ENCODE peak calls at places on chromosomes 13 and 19, in eight cellular contexts. One of them, this sample, is unnamed.

GRCh38 chr13:30274083-30274482 is 33.3 kb downstream of the KATNAL1 start:
- DNase-seq in adrenal gland: no peak
- DNase-seq in suprapubic skin: no peak
- DNase-seq in aorta: no peak
- DNase-seq in brain microvascular endothelial cell: no peak
- DNase-seq in foreskin keratinocyte: no peak
- DNase-seq in thoracic aorta: no peak
- DNase-seq in CD4-positive, alpha-beta T cell: no peak
- DNase-seq in this sample: no peak

GRCh38 chr19:18995804-18996241 is 37.5 kb downstream of the SUGP2 start:
- DNase-seq in suprapubic skin: no peak
- DNase-seq in foreskin keratinocyte: peak
- DNase-seq in CD4-positive, alpha-beta T cell: no peak
- DNase-seq in aorta: peak
- DNase-seq in brain microvascular endothelial cell: peak
- DNase-seq in adrenal gland: peak
- DNase-seq in thoracic aorta: no peak
- DNase-seq in this sample: peak

GRCh38 chr13:43356566-43356965 is 333.2 kb downstream of the DNAJC15 start:
- DNase-seq in adrenal gland: no peak
- DNase-seq in foreskin keratinocyte: peak
- DNase-seq in thoracic aorta: no peak
- DNase-seq in brain microvascular endothelial cell: no peak
- DNase-seq in CD4-positive, alpha-beta T cell: no peak
- DNase-seq in aorta: no peak
- DNase-seq in suprapubic skin: no peak
- DNase-seq in this sample: no peak

GRCh38 chr19:13817615-13818371 is 22.6 kb downstream of the ZSWIM4 start:
- DNase-seq in suprapubic skin: peak
- DNase-seq in thoracic aorta: no peak
- DNase-seq in foreskin keratinocyte: no peak
- DNase-seq in aorta: no peak
- DNase-seq in adrenal gland: no peak
- DNase-seq in CD4-positive, alpha-beta T cell: no peak
- DNase-seq in brain microvascular endothelial cell: no peak
- DNase-seq in this sample: no peak

GRCh38 chr19:34217952-34218817 is 36.2 kb upstream of the GARRE1 start:
- DNase-seq in aorta: no peak
- DNase-seq in foreskin keratinocyte: peak
- DNase-seq in brain microvascular endothelial cell: peak
- DNase-seq in thoracic aorta: no peak
- DNase-seq in CD4-positive, alpha-beta T cell: peak
- DNase-seq in adrenal gland: no peak
- DNase-seq in suprapubic skin: no peak
- DNase-seq in this sample: no peak

GRCh38 chr13:91264484-91264883 is 83.0 kb upstream of the MIR17HG start:
- DNase-seq in thoracic aorta: no peak
- DNase-seq in adrenal gland: no peak
- DNase-seq in aorta: no peak
- DNase-seq in brain microvascular endothelial cell: no peak
- DNase-seq in suprapubic skin: no peak
- DNase-seq in foreskin keratinocyte: no peak
- DNase-seq in CD4-positive, alpha-beta T cell: no peak
- DNase-seq in this sample: no peak

GRCh38 chr19:6032827-6033226 is 54.9 kb upstream of the RANBP3 start:
- DNase-seq in aorta: no peak
- DNase-seq in brain microvascular endothelial cell: no peak
- DNase-seq in foreskin keratinocyte: no peak
- DNase-seq in adrenal gland: no peak
- DNase-seq in suprapubic skin: no peak
- DNase-seq in CD4-positive, alpha-beta T cell: no peak
- DNase-seq in thoracic aorta: no peak
- DNase-seq in this sample: no peak

GRCh38 chr19:49595006-49595818 is 4.2 kb downstream of the PRR12 start:
- DNase-seq in thoracic aorta: no peak
- DNase-seq in adrenal gland: no peak
- DNase-seq in brain microvascular endothelial cell: no peak
- DNase-seq in foreskin keratinocyte: no peak
- DNase-seq in aorta: no peak
- DNase-seq in suprapubic skin: no peak
- DNase-seq in CD4-positive, alpha-beta T cell: no peak
- DNase-seq in this sample: no peak

GRCh38 chr13:50766043-50766442 is 77.4 kb downstream of the DLEU7 start:
- DNase-seq in brain microvascular endothelial cell: no peak
- DNase-seq in aorta: no peak
- DNase-seq in adrenal gland: no peak
- DNase-seq in thoracic aorta: no peak
- DNase-seq in foreskin keratinocyte: peak
- DNase-seq in CD4-positive, alpha-beta T cell: no peak
- DNase-seq in suprapubic skin: no peak
- DNase-seq in this sample: peak

GRCh38 chr19:37127999-37128820 is 44.3 kb downstream of the ZNF585A start:
- DNase-seq in thoracic aorta: no peak
- DNase-seq in adrenal gland: no peak
- DNase-seq in suprapubic skin: no peak
- DNase-seq in foreskin keratinocyte: no peak
- DNase-seq in brain microvascular endothelial cell: no peak
- DNase-seq in aorta: no peak
- DNase-seq in CD4-positive, alpha-beta T cell: no peak
- DNase-seq in this sample: no peak

GRCh38 chr19:54302252-54302651 is 10.7 kb downstream of the LILRA5 start:
- DNase-seq in adrenal gland: no peak
- DNase-seq in suprapubic skin: peak
- DNase-seq in foreskin keratinocyte: no peak
- DNase-seq in thoracic aorta: no peak
- DNase-seq in brain microvascular endothelial cell: no peak
- DNase-seq in aorta: no peak
- DNase-seq in CD4-positive, alpha-beta T cell: no peak
- DNase-seq in this sample: no peak

GRCh38 chr13:50908371-50908770 is 1.2 kb upstream of the RNASEH2B start:
- DNase-seq in suprapubic skin: no peak
- DNase-seq in aorta: no peak
- DNase-seq in CD4-positive, alpha-beta T cell: no peak
- DNase-seq in foreskin keratinocyte: no peak
- DNase-seq in adrenal gland: no peak
- DNase-seq in brain microvascular endothelial cell: no peak
- DNase-seq in thoracic aorta: no peak
- DNase-seq in this sample: no peak

GRCh38 chr19:29641597-29641996 is 23.7 kb upstream of the PLEKHF1 start:
- DNase-seq in thoracic aorta: no peak
- DNase-seq in suprapubic skin: no peak
- DNase-seq in foreskin keratinocyte: no peak
- DNase-seq in brain microvascular endothelial cell: no peak
- DNase-seq in CD4-positive, alpha-beta T cell: no peak
- DNase-seq in adrenal gland: no peak
- DNase-seq in aorta: no peak
- DNase-seq in this sample: no peak

GRCh38 chr19:29643361-29643935 is 21.8 kb upstream of the PLEKHF1 start:
- DNase-seq in suprapubic skin: no peak
- DNase-seq in CD4-positive, alpha-beta T cell: no peak
- DNase-seq in aorta: no peak
- DNase-seq in thoracic aorta: no peak
- DNase-seq in adrenal gland: no peak
- DNase-seq in brain microvascular endothelial cell: no peak
- DNase-seq in foreskin keratinocyte: no peak
- DNase-seq in this sample: no peak

GRCh38 chr19:29644179-29644578 is 21.1 kb upstream of the PLEKHF1 start:
- DNase-seq in brain microvascular endothelial cell: no peak
- DNase-seq in aorta: no peak
- DNase-seq in thoracic aorta: no peak
- DNase-seq in suprapubic skin: no peak
- DNase-seq in foreskin keratinocyte: no peak
- DNase-seq in adrenal gland: no peak
- DNase-seq in CD4-positive, alpha-beta T cell: no peak
- DNase-seq in this sample: no peak

GRCh38 chr19:29645491-29645867 is 19.8 kb upstream of the PLEKHF1 start:
- DNase-seq in aorta: no peak
- DNase-seq in CD4-positive, alpha-beta T cell: no peak
- DNase-seq in adrenal gland: no peak
- DNase-seq in suprapubic skin: no peak
- DNase-seq in thoracic aorta: no peak
- DNase-seq in brain microvascular endothelial cell: no peak
- DNase-seq in foreskin keratinocyte: no peak
- DNase-seq in this sample: no peak

DNA sequence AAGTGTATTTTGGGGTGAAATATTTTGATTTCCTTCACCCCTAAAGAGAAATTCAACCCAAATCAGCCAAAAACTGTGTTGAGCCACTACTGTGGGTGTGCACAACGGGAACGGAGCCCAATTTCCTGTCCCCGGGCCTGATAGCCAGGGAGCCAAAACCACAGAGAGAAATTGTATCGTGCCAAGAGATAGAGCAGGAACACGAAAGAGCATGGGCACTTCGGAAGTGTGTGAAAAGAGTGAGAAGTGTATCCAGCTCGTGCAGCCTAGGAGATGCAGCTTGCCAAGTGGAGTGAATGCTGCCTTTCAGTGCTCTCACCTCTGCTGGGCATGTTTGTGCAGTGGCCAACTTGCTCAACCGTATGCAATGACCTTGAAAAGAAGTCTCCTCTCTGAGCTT is 19.4 kb upstream of the PLEKHF1 start:
- DNase-seq in brain microvascular endothelial cell: peak
- DNase-seq in adrenal gland: peak
- DNase-seq in CD4-positive, alpha-beta T cell: no peak
- DNase-seq in aorta: no peak
- DNase-seq in foreskin keratinocyte: no peak
- DNase-seq in thoracic aorta: no peak
- DNase-seq in suprapubic skin: no peak
- DNase-seq in this sample: peak
- H3K27ac ChIP-seq in brain microvascular endothelial cell: no peak
- H3K27ac ChIP-seq in adrenal gland: no peak
- H3K27ac ChIP-seq in CD4-positive, alpha-beta T cell: no peak
- H3K27ac ChIP-seq in aorta: no peak
- H3K27ac ChIP-seq in foreskin keratinocyte: no peak
- H3K27ac ChIP-seq in thoracic aorta: no peak
- H3K27ac ChIP-seq in suprapubic skin: no peak
- H3K27ac ChIP-seq in this sample: no peak

GRCh38 chr19:46717716-46718143 is 816 bp upstream of the PRKD2 start:
- DNase-seq in thoracic aorta: no peak
- DNase-seq in foreskin keratinocyte: no peak
- DNase-seq in aorta: peak
- DNase-seq in adrenal gland: no peak
- DNase-seq in suprapubic skin: no peak
- DNase-seq in brain microvascular endothelial cell: no peak
- DNase-seq in CD4-positive, alpha-beta T cell: no peak
- DNase-seq in this sample: no peak

GRCh38 chr19:46719629-46720515 is 3.0 kb upstream of the PRKD2 start:
- DNase-seq in foreskin keratinocyte: no peak
- DNase-seq in adrenal gland: no peak
- DNase-seq in brain microvascular endothelial cell: no peak
- DNase-seq in suprapubic skin: no peak
- DNase-seq in thoracic aorta: no peak
- DNase-seq in CD4-positive, alpha-beta T cell: no peak
- DNase-seq in aorta: peak
- DNase-seq in this sample: no peak

GRCh38 chr19:46718157-46718933 is 1.4 kb upstream of the PRKD2 start:
- DNase-seq in aorta: peak
- DNase-seq in suprapubic skin: no peak
- DNase-seq in adrenal gland: no peak
- DNase-seq in foreskin keratinocyte: no peak
- DNase-seq in CD4-positive, alpha-beta T cell: peak
- DNase-seq in brain microvascular endothelial cell: no peak
- DNase-seq in thoracic aorta: no peak
- DNase-seq in this sample: no peak

GRCh38 chr19:46720516-46721239 is 3.8 kb upstream of the PRKD2 start:
- DNase-seq in CD4-positive, alpha-beta T cell: no peak
- DNase-seq in aorta: no peak
- DNase-seq in suprapubic skin: no peak
- DNase-seq in adrenal gland: no peak
- DNase-seq in brain microvascular endothelial cell: no peak
- DNase-seq in foreskin keratinocyte: no peak
- DNase-seq in thoracic aorta: no peak
- DNase-seq in this sample: no peak

DNA sequence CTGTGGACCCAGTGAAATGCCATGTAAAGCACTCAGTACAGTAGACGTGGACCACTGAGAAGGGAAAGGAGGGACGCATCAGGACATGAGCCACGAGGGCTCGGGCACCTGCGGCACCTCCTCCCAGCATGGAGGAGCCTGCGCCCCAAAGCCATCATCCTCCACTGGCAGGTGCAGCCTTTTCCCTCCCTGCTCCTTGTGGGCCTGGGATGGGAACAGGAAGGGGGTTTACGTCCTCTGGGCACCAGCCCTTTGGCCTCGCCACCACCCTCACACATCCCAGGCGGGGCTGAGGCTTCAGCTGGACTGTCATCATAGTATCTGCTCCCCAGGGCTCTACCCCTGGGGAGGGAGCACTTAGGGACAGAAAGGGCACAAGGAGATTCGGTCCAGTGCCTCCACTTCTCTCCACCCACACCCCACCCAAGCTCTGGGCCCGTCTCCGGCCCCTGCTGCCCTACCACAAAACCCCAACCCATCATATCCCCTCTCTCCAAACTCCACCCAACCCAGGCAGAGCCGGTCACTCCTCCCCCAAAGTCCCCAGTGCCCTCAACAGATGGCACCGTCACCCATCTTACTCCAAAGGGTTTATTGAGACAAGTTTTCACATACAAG is 2.1 kb upstream of the PRKD2 start:
- DNase-seq in CD4-positive, alpha-beta T cell: no peak
- DNase-seq in brain microvascular endothelial cell: no peak
- DNase-seq in aorta: peak
- DNase-seq in adrenal gland: no peak
- DNase-seq in foreskin keratinocyte: no peak
- DNase-seq in suprapubic skin: no peak
- DNase-seq in thoracic aorta: no peak
- DNase-seq in this sample: no peak
- H3K27ac ChIP-seq in CD4-positive, alpha-beta T cell: peak
- H3K27ac ChIP-seq in brain microvascular endothelial cell: no peak
- H3K27ac ChIP-seq in aorta: no peak
- H3K27ac ChIP-seq in adrenal gland: no peak
- H3K27ac ChIP-seq in foreskin keratinocyte: no peak
- H3K27ac ChIP-seq in suprapubic skin: no peak
- H3K27ac ChIP-seq in thoracic aorta: no peak
- H3K27ac ChIP-seq in this sample: no peak

DNA sequence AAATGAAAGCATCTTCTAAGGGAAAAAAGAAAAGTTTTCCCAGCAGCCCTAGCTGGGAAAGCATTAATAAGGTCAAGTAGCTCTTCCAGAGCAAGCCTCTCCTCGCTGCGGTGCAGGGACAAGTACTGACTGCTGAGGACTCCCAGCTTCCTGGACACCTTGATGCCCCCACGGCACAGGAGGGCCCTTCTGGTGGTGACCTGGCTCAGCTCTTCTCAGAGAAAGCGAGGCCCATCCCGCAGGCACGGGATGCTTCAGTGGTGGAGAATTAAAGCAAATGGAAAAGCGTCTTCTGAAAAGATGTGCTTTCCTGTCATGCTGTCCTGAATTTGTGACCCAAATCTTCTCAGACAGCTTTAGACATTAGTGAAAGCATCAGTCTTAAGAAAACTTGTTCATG is 38.8 kb upstream of the LATS2 start:
- DNase-seq in CD4-positive, alpha-beta T cell: no peak
- DNase-seq in aorta: no peak
- DNase-seq in thoracic aorta: no peak
- DNase-seq in brain microvascular endothelial cell: no peak
- DNase-seq in adrenal gland: no peak
- DNase-seq in suprapubic skin: peak
- DNase-seq in foreskin keratinocyte: no peak
- DNase-seq in this sample: no peak
- H3K27ac ChIP-seq in CD4-positive, alpha-beta T cell: no peak
- H3K27ac ChIP-seq in aorta: no peak
- H3K27ac ChIP-seq in thoracic aorta: no peak
- H3K27ac ChIP-seq in brain microvascular endothelial cell: no peak
- H3K27ac ChIP-seq in adrenal gland: no peak
- H3K27ac ChIP-seq in suprapubic skin: no peak
- H3K27ac ChIP-seq in foreskin keratinocyte: no peak
- H3K27ac ChIP-seq in this sample: no peak

GRCh38 chr19:4695224-4695731 is 25.1 kb upstream of the MYDGF start:
- DNase-seq in adrenal gland: no peak
- DNase-seq in brain microvascular endothelial cell: no peak
- DNase-seq in foreskin keratinocyte: no peak
- DNase-seq in thoracic aorta: no peak
- DNase-seq in suprapubic skin: no peak
- DNase-seq in CD4-positive, alpha-beta T cell: no peak
- DNase-seq in aorta: no peak
- DNase-seq in this sample: peak
- H3K27ac ChIP-seq in adrenal gland: peak
- H3K27ac ChIP-seq in brain microvascular endothelial cell: peak
- H3K27ac ChIP-seq in foreskin keratinocyte: peak
- H3K27ac ChIP-seq in thoracic aorta: no peak
- H3K27ac ChIP-seq in suprapubic skin: peak
- H3K27ac ChIP-seq in CD4-positive, alpha-beta T cell: no peak
- H3K27ac ChIP-seq in aorta: no peak
- H3K27ac ChIP-seq in this sample: peak

This sample was measured in substantia nigra.